ENCODE peak calls at places on chromosomes 6 and 20, in seven cellular contexts. One of them, this sample, is unnamed. For H3K9me3, the result is how much of the 10 kb centered on the place peaks cover.

GRCh38 chr20:63471719-63472158 is 716 bp downstream of the KCNQ2 start:
- DNase-seq in endodermal cell: peak
- DNase-seq in ovary: no peak
- DNase-seq in CD8-positive, alpha-beta memory T cell: no peak
- DNase-seq in H1: no peak
- DNase-seq in heart right ventricle: no peak
- DNase-seq in GM23248: no peak
- DNase-seq in this sample: no peak

GRCh38 chr6:44642870-44643522 is 255.5 kb downstream of the CDC5L start:
- DNase-seq in endodermal cell: no peak
- DNase-seq in ovary: no peak
- DNase-seq in CD8-positive, alpha-beta memory T cell: no peak
- DNase-seq in H1: no peak
- DNase-seq in heart right ventricle: no peak
- DNase-seq in GM23248: peak
- DNase-seq in this sample: no peak

GRCh38 chr6:16236648-16237199 is 1.7 kb upstream of the GMPR start:
- DNase-seq in endodermal cell: no peak
- DNase-seq in ovary: no peak
- DNase-seq in CD8-positive, alpha-beta memory T cell: no peak
- DNase-seq in H1: no peak
- DNase-seq in heart right ventricle: no peak
- DNase-seq in GM23248: peak
- DNase-seq in this sample: peak

GRCh38 chr6:100573169-100573568 is 108.4 kb upstream of the SIM1 start:
- DNase-seq in endodermal cell: no peak
- DNase-seq in ovary: no peak
- DNase-seq in CD8-positive, alpha-beta memory T cell: no peak
- DNase-seq in H1: no peak
- DNase-seq in heart right ventricle: no peak
- DNase-seq in GM23248: peak
- DNase-seq in this sample: no peak

GRCh38 chr6:150751296-150751695 is 114.2 kb upstream of the MTHFD1L start:
- DNase-seq in endodermal cell: no peak
- DNase-seq in ovary: no peak
- DNase-seq in CD8-positive, alpha-beta memory T cell: no peak
- DNase-seq in H1: no peak
- DNase-seq in heart right ventricle: no peak
- DNase-seq in GM23248: peak
- DNase-seq in this sample: no peak

GRCh38 chr6:151240861-151241642 is 1.3 kb downstream of the AKAP12 start:
- DNase-seq in endodermal cell: peak
- DNase-seq in ovary: peak
- DNase-seq in CD8-positive, alpha-beta memory T cell: no peak
- DNase-seq in H1: peak
- DNase-seq in heart right ventricle: peak
- DNase-seq in GM23248: peak
- DNase-seq in this sample: peak

GRCh38 chr6:73523434-73524123 is 2.7 kb upstream of the EEF1A1 start:
- DNase-seq in endodermal cell: peak
- DNase-seq in ovary: peak
- DNase-seq in CD8-positive, alpha-beta memory T cell: peak
- DNase-seq in H1: peak
- DNase-seq in heart right ventricle: peak
- DNase-seq in GM23248: peak
- DNase-seq in this sample: peak

GRCh38 chr6:108118791-108119211 is 44.3 kb upstream of the OSTM1 start:
- DNase-seq in endodermal cell: peak
- DNase-seq in ovary: no peak
- DNase-seq in CD8-positive, alpha-beta memory T cell: no peak
- DNase-seq in H1: no peak
- DNase-seq in heart right ventricle: no peak
- DNase-seq in GM23248: peak
- DNase-seq in this sample: no peak

GRCh38 chr6:157513619-157514485 is 132.9 kb downstream of the ZDHHC14 start:
- DNase-seq in endodermal cell: no peak
- DNase-seq in ovary: no peak
- DNase-seq in CD8-positive, alpha-beta memory T cell: no peak
- DNase-seq in H1: no peak
- DNase-seq in heart right ventricle: no peak
- DNase-seq in GM23248: no peak
- DNase-seq in this sample: no peak

GRCh38 chr6:56890683-56891429 is 64.1 kb upstream of the BEND6 start:
- DNase-seq in endodermal cell: no peak
- DNase-seq in ovary: no peak
- DNase-seq in CD8-positive, alpha-beta memory T cell: no peak
- DNase-seq in H1: no peak
- DNase-seq in heart right ventricle: no peak
- DNase-seq in GM23248: peak
- DNase-seq in this sample: no peak

GRCh38 chr6:36028088-36028886 is 679 bp downstream of the MAPK14 start:
- DNase-seq in endodermal cell: peak
- DNase-seq in ovary: peak
- DNase-seq in CD8-positive, alpha-beta memory T cell: peak
- DNase-seq in H1: peak
- DNase-seq in heart right ventricle: peak
- DNase-seq in GM23248: peak
- DNase-seq in this sample: peak

GRCh38 chr20:62776692-62777527 is 19.4 kb upstream of the MRGBP start:
- DNase-seq in endodermal cell: peak
- DNase-seq in ovary: no peak
- DNase-seq in CD8-positive, alpha-beta memory T cell: peak
- DNase-seq in H1: no peak
- DNase-seq in heart right ventricle: no peak
- DNase-seq in GM23248: no peak
- DNase-seq in this sample: no peak

GRCh38 chr6:149122850-149123821 is 194.4 kb upstream of the TAB2 start:
- DNase-seq in endodermal cell: no peak
- DNase-seq in ovary: no peak
- DNase-seq in CD8-positive, alpha-beta memory T cell: no peak
- DNase-seq in H1: no peak
- DNase-seq in heart right ventricle: no peak
- DNase-seq in GM23248: no peak
- DNase-seq in this sample: no peak

GRCh38 chr6:3549314-3549940 is 92.6 kb upstream of the SLC22A23 start:
- DNase-seq in endodermal cell: no peak
- DNase-seq in ovary: no peak
- DNase-seq in CD8-positive, alpha-beta memory T cell: no peak
- DNase-seq in H1: peak
- DNase-seq in heart right ventricle: no peak
- DNase-seq in GM23248: peak
- DNase-seq in this sample: no peak

GRCh38 chr20:24492031-24492607 is 22.7 kb downstream of the SYNDIG1 start:
- DNase-seq in endodermal cell: peak
- DNase-seq in ovary: no peak
- DNase-seq in CD8-positive, alpha-beta memory T cell: no peak
- DNase-seq in H1: peak
- DNase-seq in heart right ventricle: no peak
- DNase-seq in GM23248: peak
- DNase-seq in this sample: no peak

GRCh38 chr6:57086843-57087242 is 3.1 kb upstream of the ZNF451 start:
- DNase-seq in endodermal cell: no peak
- DNase-seq in ovary: no peak
- DNase-seq in CD8-positive, alpha-beta memory T cell: no peak
- DNase-seq in H1: no peak
- DNase-seq in heart right ventricle: no peak
- DNase-seq in GM23248: no peak
- DNase-seq in this sample: no peak

GRCh38 chr20:41440882-41441281 is 74.3 kb upstream of the EMILIN3 start:
- DNase-seq in endodermal cell: no peak
- DNase-seq in ovary: no peak
- DNase-seq in CD8-positive, alpha-beta memory T cell: no peak
- DNase-seq in H1: no peak
- DNase-seq in heart right ventricle: no peak
- DNase-seq in GM23248: no peak
- DNase-seq in this sample: no peak

GRCh38 chr20:38052870-38053269 is 19.3 kb downstream of the RPRD1B start:
- DNase-seq in endodermal cell: no peak
- DNase-seq in ovary: no peak
- DNase-seq in CD8-positive, alpha-beta memory T cell: no peak
- DNase-seq in H1: no peak
- DNase-seq in heart right ventricle: no peak
- DNase-seq in GM23248: no peak
- DNase-seq in this sample: no peak
- H3K27ac ChIP-seq in endodermal cell: no peak
- H3K27ac ChIP-seq in ovary: no peak
- H3K27ac ChIP-seq in CD8-positive, alpha-beta memory T cell: no peak
- H3K27ac ChIP-seq in H1: no peak
- H3K27ac ChIP-seq in heart right ventricle: peak
- H3K27ac ChIP-seq in GM23248: no peak
- H3K27ac ChIP-seq in this sample: no peak

GRCh38 chr20:56143759-56144158 is 104.8 kb upstream of the MC3R start:
- DNase-seq in endodermal cell: no peak
- DNase-seq in ovary: no peak
- DNase-seq in CD8-positive, alpha-beta memory T cell: no peak
- DNase-seq in H1: no peak
- DNase-seq in heart right ventricle: no peak
- DNase-seq in GM23248: no peak
- DNase-seq in this sample: no peak
- H3K9me3 ChIP-seq in endodermal cell: half or more
- H3K9me3 ChIP-seq in ovary: under half
- H3K9me3 ChIP-seq in CD8-positive, alpha-beta memory T cell: under half
- H3K9me3 ChIP-seq in H1: half or more
- H3K9me3 ChIP-seq in heart right ventricle: under half
- H3K9me3 ChIP-seq in GM23248: under half
- H3K9me3 ChIP-seq in this sample: under half

DNA sequence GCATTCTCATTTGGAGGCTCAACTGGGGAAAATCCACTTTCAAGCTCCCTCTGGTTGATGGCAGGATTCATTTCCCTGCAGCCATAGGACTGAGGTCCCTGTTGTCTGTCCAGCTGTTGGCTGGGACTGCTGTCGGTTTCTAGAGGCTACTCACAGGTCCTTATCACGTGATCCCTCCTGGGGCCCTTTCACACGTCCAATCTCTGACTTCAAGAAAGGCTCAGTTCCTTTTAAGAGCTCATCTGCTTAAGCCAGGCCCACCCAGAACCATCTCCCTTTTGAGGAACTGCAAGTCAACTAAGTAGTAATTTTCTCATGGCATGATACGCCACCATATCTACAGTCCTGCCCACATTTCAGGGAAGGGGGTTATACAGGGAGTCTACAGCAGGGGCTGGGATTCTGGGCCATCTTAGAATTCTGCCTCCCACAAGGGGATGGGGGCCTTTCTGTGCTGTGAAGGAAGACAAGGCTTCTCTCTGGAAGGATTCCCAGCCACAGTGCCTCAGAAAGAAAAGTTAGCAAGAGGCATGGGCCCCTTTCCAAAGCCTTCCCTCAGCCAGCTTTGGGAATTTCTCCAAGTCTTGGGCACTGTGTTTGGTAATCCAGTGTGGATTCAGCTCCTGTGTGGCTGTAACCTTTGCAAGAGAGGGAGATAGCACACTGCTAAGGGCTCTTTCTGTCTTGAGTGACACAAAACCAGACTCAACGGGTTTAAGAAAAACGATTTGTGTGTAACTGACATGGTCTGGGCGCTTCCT is 66.4 kb downstream of the CTCFL start:
- DNase-seq in endodermal cell: no peak
- DNase-seq in ovary: no peak
- DNase-seq in CD8-positive, alpha-beta memory T cell: no peak
- DNase-seq in H1: no peak
- DNase-seq in heart right ventricle: no peak
- DNase-seq in GM23248: peak
- DNase-seq in this sample: peak
- H3K27ac ChIP-seq in endodermal cell: no peak
- H3K27ac ChIP-seq in ovary: no peak
- H3K27ac ChIP-seq in CD8-positive, alpha-beta memory T cell: no peak
- H3K27ac ChIP-seq in H1: no peak
- H3K27ac ChIP-seq in heart right ventricle: peak
- H3K27ac ChIP-seq in GM23248: no peak
- H3K27ac ChIP-seq in this sample: peak

GRCh38 chr6:27468334-27468733 is 4.6 kb downstream of the ZNF184 start:
- DNase-seq in endodermal cell: no peak
- DNase-seq in ovary: no peak
- DNase-seq in CD8-positive, alpha-beta memory T cell: no peak
- DNase-seq in H1: no peak
- DNase-seq in heart right ventricle: no peak
- DNase-seq in GM23248: peak
- DNase-seq in this sample: no peak
- H3K9me3 ChIP-seq in endodermal cell: under half
- H3K9me3 ChIP-seq in ovary: under half
- H3K9me3 ChIP-seq in CD8-positive, alpha-beta memory T cell: under half
- H3K9me3 ChIP-seq in H1: under half
- H3K9me3 ChIP-seq in heart right ventricle: under half
- H3K9me3 ChIP-seq in GM23248: under half
- H3K9me3 ChIP-seq in this sample: under half

GRCh38 chr6:13380761-13381160 is 52.4 kb upstream of the TBC1D7 start:
- DNase-seq in endodermal cell: no peak
- DNase-seq in ovary: no peak
- DNase-seq in CD8-positive, alpha-beta memory T cell: no peak
- DNase-seq in H1: no peak
- DNase-seq in heart right ventricle: no peak
- DNase-seq in GM23248: no peak
- DNase-seq in this sample: no peak

GRCh38 chr6:13384966-13385365 is 56.6 kb upstream of the TBC1D7 start:
- DNase-seq in endodermal cell: no peak
- DNase-seq in ovary: no peak
- DNase-seq in CD8-positive, alpha-beta memory T cell: no peak
- DNase-seq in H1: no peak
- DNase-seq in heart right ventricle: no peak
- DNase-seq in GM23248: no peak
- DNase-seq in this sample: no peak

GRCh38 chr6:13384506-13384905 is 56.2 kb upstream of the TBC1D7 start:
- DNase-seq in endodermal cell: no peak
- DNase-seq in ovary: no peak
- DNase-seq in CD8-positive, alpha-beta memory T cell: no peak
- DNase-seq in H1: no peak
- DNase-seq in heart right ventricle: no peak
- DNase-seq in GM23248: no peak
- DNase-seq in this sample: no peak

GRCh38 chr6:13378669-13379590 is 50.6 kb upstream of the TBC1D7 start:
- DNase-seq in endodermal cell: peak
- DNase-seq in ovary: no peak
- DNase-seq in CD8-positive, alpha-beta memory T cell: no peak
- DNase-seq in H1: no peak
- DNase-seq in heart right ventricle: no peak
- DNase-seq in GM23248: no peak
- DNase-seq in this sample: peak

GRCh38 chr6:13383280-13384163 is 55.2 kb upstream of the TBC1D7 start:
- DNase-seq in endodermal cell: no peak
- DNase-seq in ovary: no peak
- DNase-seq in CD8-positive, alpha-beta memory T cell: no peak
- DNase-seq in H1: no peak
- DNase-seq in heart right ventricle: no peak
- DNase-seq in GM23248: peak
- DNase-seq in this sample: peak
- H3K27ac ChIP-seq in endodermal cell: no peak
- H3K27ac ChIP-seq in ovary: no peak
- H3K27ac ChIP-seq in CD8-positive, alpha-beta memory T cell: no peak
- H3K27ac ChIP-seq in H1: no peak
- H3K27ac ChIP-seq in heart right ventricle: peak
- H3K27ac ChIP-seq in GM23248: no peak
- H3K27ac ChIP-seq in this sample: no peak

This sample was measured in prostate gland.